ENCODE peak calls at places on chromosome 6, in six cellular contexts. One of them, this sample, is unnamed.

GRCh38 chr6:105432797-105433196 is 29.9 kb upstream of the PREP start:
- DNase-seq in HL-60: no peak
- DNase-seq in mucosa of descending colon: no peak
- DNase-seq in epithelial cell of esophagus: peak; percentile 65
- DNase-seq in foreskin fibroblast: peak; percentile 86
- DNase-seq in endothelial cell: no peak
- DNase-seq in this sample: peak; percentile 88

GRCh38 chr6:127366281-127367022 is 23.0 kb upstream of the ECHDC1 start:
- DNase-seq in HL-60: no peak
- DNase-seq in mucosa of descending colon: peak; percentile 5
- DNase-seq in epithelial cell of esophagus: peak; percentile 99
- DNase-seq in foreskin fibroblast: peak; percentile 96
- DNase-seq in endothelial cell: no peak
- DNase-seq in this sample: peak; percentile 99

GRCh38 chr6:134352786-134353480 is 35.0 kb upstream of the SGK1 start:
- DNase-seq in HL-60: no peak
- DNase-seq in mucosa of descending colon: no peak
- DNase-seq in epithelial cell of esophagus: peak; percentile 32
- DNase-seq in foreskin fibroblast: peak; percentile 79
- DNase-seq in endothelial cell: no peak
- DNase-seq in this sample: peak; percentile 62

GRCh38 chr6:73367761-73368355 is 1.8 kb downstream of the OOEP start:
- DNase-seq in HL-60: no peak
- DNase-seq in mucosa of descending colon: no peak
- DNase-seq in epithelial cell of esophagus: peak; percentile 12
- DNase-seq in foreskin fibroblast: peak; percentile 18
- DNase-seq in endothelial cell: no peak
- DNase-seq in this sample: no peak

GRCh38 chr6:84816196-84816745 is 51.9 kb upstream of the TBX18 start:
- DNase-seq in HL-60: no peak
- DNase-seq in mucosa of descending colon: no peak
- DNase-seq in epithelial cell of esophagus: no peak
- DNase-seq in foreskin fibroblast: peak; percentile 46
- DNase-seq in endothelial cell: no peak
- DNase-seq in this sample: no peak

GRCh38 chr6:95133578-95133977 is 443.8 kb upstream of the MANEA start:
- DNase-seq in HL-60: no peak
- DNase-seq in mucosa of descending colon: no peak
- DNase-seq in epithelial cell of esophagus: peak; percentile 68
- DNase-seq in foreskin fibroblast: no peak
- DNase-seq in endothelial cell: peak; percentile 6
- DNase-seq in this sample: peak; percentile 57

GRCh38 chr6:10954590-10955010 is 67.7 kb downstream of the SYCP2L start:
- DNase-seq in HL-60: peak; percentile 24
- DNase-seq in mucosa of descending colon: peak; percentile 79
- DNase-seq in epithelial cell of esophagus: peak; percentile 84
- DNase-seq in foreskin fibroblast: peak; percentile 78
- DNase-seq in endothelial cell: peak; percentile 94
- DNase-seq in this sample: peak; percentile 57

GRCh38 chr6:106084106-106084963 is 1.8 kb upstream of the PRDM1 start:
- DNase-seq in HL-60: peak; percentile 87
- DNase-seq in mucosa of descending colon: peak; percentile 41
- DNase-seq in epithelial cell of esophagus: peak; percentile 86
- DNase-seq in foreskin fibroblast: peak; percentile 92
- DNase-seq in endothelial cell: peak; percentile 77
- DNase-seq in this sample: peak; percentile 86

GRCh38 chr6:148771896-148772554 is 25.2 kb downstream of the UST start:
- DNase-seq in HL-60: no peak
- DNase-seq in mucosa of descending colon: no peak
- DNase-seq in epithelial cell of esophagus: no peak
- DNase-seq in foreskin fibroblast: no peak
- DNase-seq in endothelial cell: no peak
- DNase-seq in this sample: no peak

GRCh38 chr6:17156112-17156921 is 54.5 kb downstream of the STMND1 start:
- DNase-seq in HL-60: peak; percentile 25
- DNase-seq in mucosa of descending colon: peak; percentile 92
- DNase-seq in epithelial cell of esophagus: peak; percentile 85
- DNase-seq in foreskin fibroblast: peak; percentile 91
- DNase-seq in endothelial cell: peak; percentile 71
- DNase-seq in this sample: peak; percentile 75

GRCh38 chr6:36957773-36958271 is 3.3 kb downstream of the PI16 start:
- DNase-seq in HL-60: no peak
- DNase-seq in mucosa of descending colon: no peak
- DNase-seq in epithelial cell of esophagus: no peak
- DNase-seq in foreskin fibroblast: no peak
- DNase-seq in endothelial cell: no peak
- DNase-seq in this sample: no peak

GRCh38 chr6:112841553-112842337 is 494.6 kb downstream of the RFPL4B start:
- DNase-seq in HL-60: no peak
- DNase-seq in mucosa of descending colon: no peak
- DNase-seq in epithelial cell of esophagus: no peak
- DNase-seq in foreskin fibroblast: no peak
- DNase-seq in endothelial cell: no peak
- DNase-seq in this sample: no peak

GRCh38 chr6:1535295-1535694 is 74.4 kb upstream of the FOXC1 start:
- DNase-seq in HL-60: no peak
- DNase-seq in mucosa of descending colon: no peak
- DNase-seq in epithelial cell of esophagus: peak; percentile 68
- DNase-seq in foreskin fibroblast: peak; percentile 16
- DNase-seq in endothelial cell: no peak
- DNase-seq in this sample: peak; percentile 71

GRCh38 chr6:38033442-38033982 is 214.0 kb downstream of the ZFAND3 start:
- DNase-seq in HL-60: no peak
- DNase-seq in mucosa of descending colon: no peak
- DNase-seq in epithelial cell of esophagus: no peak
- DNase-seq in foreskin fibroblast: no peak
- DNase-seq in endothelial cell: no peak
- DNase-seq in this sample: no peak

GRCh38 chr6:111423055-111423633 is 59.9 kb downstream of the REV3L start:
- DNase-seq in HL-60: no peak
- DNase-seq in mucosa of descending colon: no peak
- DNase-seq in epithelial cell of esophagus: peak; percentile 38
- DNase-seq in foreskin fibroblast: no peak
- DNase-seq in endothelial cell: no peak
- DNase-seq in this sample: peak; percentile 64

GRCh38 chr6:22656696-22657340 is 87.5 kb downstream of the HDGFL1 start:
- DNase-seq in HL-60: no peak
- DNase-seq in mucosa of descending colon: no peak
- DNase-seq in epithelial cell of esophagus: no peak
- DNase-seq in foreskin fibroblast: no peak
- DNase-seq in endothelial cell: no peak
- DNase-seq in this sample: no peak

GRCh38 chr6:25027221-25027916 is 91.6 kb upstream of the RIPOR2 start:
- DNase-seq in HL-60: no peak
- DNase-seq in mucosa of descending colon: peak; percentile 54
- DNase-seq in epithelial cell of esophagus: no peak
- DNase-seq in foreskin fibroblast: no peak
- DNase-seq in endothelial cell: no peak
- DNase-seq in this sample: no peak

GRCh38 chr6:137013738-137014602 is 30.8 kb downstream of the IL20RA start:
- DNase-seq in HL-60: no peak
- DNase-seq in mucosa of descending colon: peak; percentile 30
- DNase-seq in epithelial cell of esophagus: peak; percentile 94
- DNase-seq in foreskin fibroblast: peak; percentile 74
- DNase-seq in endothelial cell: no peak
- DNase-seq in this sample: peak; percentile 95

GRCh38 chr6:86147859-86148258 is 505.2 kb upstream of the SYNCRIP start:
- DNase-seq in HL-60: no peak
- DNase-seq in mucosa of descending colon: no peak
- DNase-seq in epithelial cell of esophagus: no peak
- DNase-seq in foreskin fibroblast: no peak
- DNase-seq in endothelial cell: no peak
- DNase-seq in this sample: no peak

GRCh38 chr6:53799340-53799739 is 4.5 kb downstream of the LRRC1 start:
- DNase-seq in HL-60: no peak
- DNase-seq in mucosa of descending colon: no peak
- DNase-seq in epithelial cell of esophagus: no peak
- DNase-seq in foreskin fibroblast: no peak
- DNase-seq in endothelial cell: no peak
- DNase-seq in this sample: no peak

GRCh38 chr6:5085638-5086293 is 625 bp downstream of the PPP1R3G start:
- DNase-seq in HL-60: peak; percentile 47
- DNase-seq in mucosa of descending colon: peak; percentile 38
- DNase-seq in epithelial cell of esophagus: peak; percentile 42
- DNase-seq in foreskin fibroblast: peak; percentile 76
- DNase-seq in endothelial cell: peak; percentile 61
- DNase-seq in this sample: no peak

GRCh38 chr6:33113720-33114119 is 37.9 kb downstream of the HLA-DPB1 start:
- DNase-seq in HL-60: no peak
- DNase-seq in mucosa of descending colon: no peak
- DNase-seq in epithelial cell of esophagus: no peak
- DNase-seq in foreskin fibroblast: no peak
- DNase-seq in endothelial cell: no peak
- DNase-seq in this sample: no peak

GRCh38 chr6:63476302-63476701 is 96.0 kb upstream of the LOC128125822 start:
- DNase-seq in HL-60: no peak
- DNase-seq in mucosa of descending colon: no peak
- DNase-seq in epithelial cell of esophagus: no peak
- DNase-seq in foreskin fibroblast: no peak
- DNase-seq in endothelial cell: no peak
- DNase-seq in this sample: no peak
- TF ChIP-seq CTCF in HL-60: no peak
- TF ChIP-seq CTCF in mucosa of descending colon: no peak
- TF ChIP-seq CTCF in epithelial cell of esophagus: no peak
- TF ChIP-seq CTCF in foreskin fibroblast: no peak
- TF ChIP-seq CTCF in endothelial cell: no peak
- TF ChIP-seq CTCF in this sample: no peak

GRCh38 chr6:48764261-48764660 is 653.3 kb upstream of the PTCHD4 start:
- DNase-seq in HL-60: no peak
- DNase-seq in mucosa of descending colon: no peak
- DNase-seq in epithelial cell of esophagus: no peak
- DNase-seq in foreskin fibroblast: no peak
- DNase-seq in endothelial cell: no peak
- DNase-seq in this sample: no peak

GRCh38 chr6:48766349-48766748 is 655.4 kb upstream of the PTCHD4 start:
- DNase-seq in HL-60: no peak
- DNase-seq in mucosa of descending colon: peak; percentile 2
- DNase-seq in epithelial cell of esophagus: peak; percentile 95
- DNase-seq in foreskin fibroblast: peak; percentile 82
- DNase-seq in endothelial cell: no peak
- DNase-seq in this sample: peak; percentile 97

DNA sequence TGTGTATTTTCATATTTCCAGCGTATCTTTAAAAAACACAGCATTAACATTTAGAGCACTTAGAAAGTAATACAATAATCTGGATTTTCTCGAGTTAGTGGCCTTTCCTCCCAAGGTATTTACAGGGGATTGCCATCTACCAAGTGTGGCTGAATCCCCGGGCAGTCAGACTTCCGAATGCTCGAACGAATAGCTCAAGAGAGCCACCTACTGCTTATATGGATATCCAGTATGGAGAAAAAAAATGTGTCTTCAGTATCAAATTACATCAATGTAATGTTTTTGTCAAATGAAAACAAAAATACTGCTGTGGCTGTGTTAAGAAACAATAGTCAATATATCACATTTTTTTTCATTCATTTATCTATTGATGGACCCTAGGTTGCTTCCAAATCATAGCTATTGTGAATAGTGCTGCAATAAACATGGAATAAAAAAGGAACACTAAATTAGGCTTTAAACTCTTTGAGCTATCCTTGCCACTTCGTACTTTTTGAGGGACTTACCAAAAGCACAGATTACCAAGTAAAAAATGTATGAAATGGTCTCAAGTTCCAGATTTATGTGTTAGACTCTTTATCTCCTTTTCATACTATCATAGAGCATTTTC is 654.5 kb upstream of the PTCHD4 start:
- DNase-seq in HL-60: no peak
- DNase-seq in mucosa of descending colon: peak; percentile 19
- DNase-seq in epithelial cell of esophagus: peak; percentile 81
- DNase-seq in foreskin fibroblast: peak; percentile 86
- DNase-seq in endothelial cell: peak; percentile 31
- DNase-seq in this sample: peak; percentile 78
- TF ChIP-seq CTCF in HL-60: peak; percentile 10
- TF ChIP-seq CTCF in mucosa of descending colon: no peak
- TF ChIP-seq CTCF in epithelial cell of esophagus: peak; percentile 71
- TF ChIP-seq CTCF in foreskin fibroblast: peak; percentile 50
- TF ChIP-seq CTCF in endothelial cell: peak; percentile 34
- TF ChIP-seq CTCF in this sample: peak; percentile 45

GRCh38 chr6:158868122-158868480 is 48.9 kb upstream of the EZR start:
- DNase-seq in HL-60: no peak
- DNase-seq in mucosa of descending colon: no peak
- DNase-seq in epithelial cell of esophagus: no peak
- DNase-seq in foreskin fibroblast: no peak
- DNase-seq in endothelial cell: no peak
- DNase-seq in this sample: no peak

GRCh38 chr6:158869010-158869603 is 49.9 kb upstream of the EZR start:
- DNase-seq in HL-60: no peak
- DNase-seq in mucosa of descending colon: no peak
- DNase-seq in epithelial cell of esophagus: no peak
- DNase-seq in foreskin fibroblast: no peak
- DNase-seq in endothelial cell: no peak
- DNase-seq in this sample: peak; percentile 75

GRCh38 chr6:158870418-158870957 is 51.3 kb upstream of the EZR start:
- DNase-seq in HL-60: no peak
- DNase-seq in mucosa of descending colon: no peak
- DNase-seq in epithelial cell of esophagus: peak; percentile 61
- DNase-seq in foreskin fibroblast: no peak
- DNase-seq in endothelial cell: no peak
- DNase-seq in this sample: no peak

GRCh38 chr6:158867381-158868121 is 48.4 kb upstream of the EZR start:
- DNase-seq in HL-60: no peak
- DNase-seq in mucosa of descending colon: peak; percentile 40
- DNase-seq in epithelial cell of esophagus: peak; percentile 69
- DNase-seq in foreskin fibroblast: no peak
- DNase-seq in endothelial cell: no peak
- DNase-seq in this sample: peak; percentile 70

DNA sequence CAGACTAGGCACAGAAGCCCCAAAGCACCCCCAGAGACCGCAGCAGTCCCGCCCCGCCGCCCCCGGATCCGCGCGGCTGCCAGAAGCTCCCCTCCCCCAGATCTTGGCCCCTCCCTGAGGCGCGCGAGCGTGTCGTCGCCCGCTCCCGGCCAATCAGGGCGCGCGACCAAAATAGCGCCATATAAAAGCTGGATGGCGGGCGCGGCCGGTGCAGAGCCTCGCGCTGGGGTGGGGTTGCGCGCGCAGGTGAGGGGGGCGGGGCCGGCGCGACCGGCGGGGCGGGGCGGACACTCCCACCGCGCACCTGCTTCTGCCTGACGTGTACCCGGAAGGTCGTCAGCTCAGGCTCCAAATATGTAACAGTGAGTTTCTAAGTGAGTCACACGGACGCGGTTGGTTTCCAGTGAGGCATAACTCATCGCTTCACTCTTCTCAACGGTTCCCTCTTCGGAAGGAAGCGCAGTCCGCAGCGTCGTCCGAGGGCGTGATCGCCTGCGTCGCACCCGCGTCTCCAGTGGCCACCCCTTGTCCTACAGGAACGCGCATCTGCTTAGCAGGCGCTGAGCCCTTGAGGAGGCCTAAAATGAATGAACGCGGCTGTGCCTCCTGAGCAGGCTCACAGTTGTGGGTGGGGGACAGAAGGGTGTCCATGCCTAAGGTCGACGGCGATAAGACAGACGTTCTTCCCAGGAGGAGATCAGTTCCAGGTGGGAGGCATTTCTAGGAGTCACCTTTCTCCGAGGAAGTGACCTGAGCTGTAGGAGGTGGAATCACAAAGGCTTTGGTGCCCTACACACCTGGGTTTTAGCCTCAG is 50.6 kb upstream of the EZR start:
- DNase-seq in HL-60: peak; percentile 94
- DNase-seq in mucosa of descending colon: peak; percentile 96
- DNase-seq in epithelial cell of esophagus: peak; percentile 99
- DNase-seq in foreskin fibroblast: peak; percentile 92
- DNase-seq in endothelial cell: peak; percentile 77
- DNase-seq in this sample: peak; percentile 99
- TF ChIP-seq CTCF in HL-60: no peak
- TF ChIP-seq CTCF in mucosa of descending colon: no peak
- TF ChIP-seq CTCF in epithelial cell of esophagus: peak; percentile 39
- TF ChIP-seq CTCF in foreskin fibroblast: no peak
- TF ChIP-seq CTCF in endothelial cell: no peak
- TF ChIP-seq CTCF in this sample: peak; percentile 44

GRCh38 chr6:41177287-41177686 is 14.4 kb upstream of the TREM2 start:
- DNase-seq in HL-60: no peak
- DNase-seq in mucosa of descending colon: no peak
- DNase-seq in epithelial cell of esophagus: no peak
- DNase-seq in foreskin fibroblast: no peak
- DNase-seq in endothelial cell: no peak
- DNase-seq in this sample: no peak
- TF ChIP-seq CTCF in HL-60: no peak
- TF ChIP-seq CTCF in mucosa of descending colon: no peak
- TF ChIP-seq CTCF in epithelial cell of esophagus: no peak
- TF ChIP-seq CTCF in foreskin fibroblast: no peak
- TF ChIP-seq CTCF in endothelial cell: no peak
- TF ChIP-seq CTCF in this sample: no peak